ENCODE peak calls at places on chromosomes 1 and 21, in eight cellular contexts. B is AG04450; G is psoas muscle; S is WERI-Rb-1; U is BJ; Z is right atrium auricular region; X is IMR-90; V is CD8-positive, alpha-beta T cell. K is an unnamed sample.
A peak's percentile ranks its signal among the peaks of the same experiment; 100 is the strongest.

GRCh38 chr1:7039590-7039989 is 254.3 kb downstream of the CAMTA1 start:
- DNase-seq in B (no peak), G (no peak), S (no peak), U (no peak), Z (no peak), X (no peak), V (no peak), K (no peak)

GRCh38 chr1:162663589-162664030 is 31.3 kb downstream of the DDR2 start:
- DNase-seq in B (no peak), G (no peak), S (no peak), U (peak; percentile 66), Z (peak; percentile 63), X (peak; percentile 70), V (no peak), K (peak; percentile 83)

GRCh38 chr1:9872430-9873165 is 37.5 kb downstream of the CTNNBIP1 start:
- DNase-seq in B (peak; percentile 18), G (peak; percentile 80), S (peak; percentile 60), U (no peak), Z (no peak), X (peak; percentile 68), V (no peak), K (no peak)

GRCh38 chr1:42922687-42923366 is 35.8 kb downstream of the SLC2A1 start:
- DNase-seq in B (no peak), G (no peak), S (peak; percentile 85), U (peak; percentile 12), Z (no peak), X (peak; percentile 69), V (no peak), K (peak; percentile 66)

GRCh38 chr1:41838266-41838665 is 80.5 kb downstream of the HIVEP3 start:
- DNase-seq in B (no peak), G (no peak), S (no peak), U (no peak), Z (no peak), X (no peak), V (no peak), K (no peak)

GRCh38 chr1:111581166-111581565 is 38.4 kb upstream of the RAP1A start:
- DNase-seq in B (no peak), G (no peak), S (no peak), U (no peak), Z (no peak), X (no peak), V (no peak), K (no peak)

GRCh38 chr1:205225901-205226765 is 1.6 kb upstream of the TMCC2 start:
- DNase-seq in B (no peak), G (no peak), S (no peak), U (no peak), Z (no peak), X (no peak), V (no peak), K (no peak)

GRCh38 chr1:206581571-206581981 is 30.7 kb downstream of the EIF2D start:
- DNase-seq in B (no peak), G (no peak), S (no peak), U (no peak), Z (no peak), X (no peak), V (peak; percentile 52), K (no peak)

GRCh38 chr1:22494943-22495579 is 43.4 kb downstream of the ZBTB40 start:
- DNase-seq in B (no peak), G (no peak), S (no peak), U (no peak), Z (no peak), X (no peak), V (no peak), K (no peak)

GRCh38 chr1:203038217-203038741 is 12.0 kb downstream of the PPFIA4 start:
- DNase-seq in B (peak; percentile 24), G (peak; percentile 96), S (peak; percentile 9), U (no peak), Z (peak; percentile 77), X (peak; percentile 78), V (no peak), K (peak; percentile 24)

GRCh38 chr21:36661511-36662309 is 37.2 kb upstream of the SIM2 start:
- DNase-seq in B (no peak), G (no peak), S (peak; percentile 75), U (no peak), Z (no peak), X (peak; percentile 48), V (no peak), K (peak; percentile 23)

GRCh38 chr1:7113822-7114221 is 328.6 kb downstream of the CAMTA1 start:
- DNase-seq in B (no peak), G (no peak), S (no peak), U (no peak), Z (no peak), X (no peak), V (no peak), K (no peak)

GRCh38 chr1:225689882-225690459 is 37.0 kb upstream of the ENAH start:
- DNase-seq in B (no peak), G (no peak), S (no peak), U (no peak), Z (no peak), X (peak; percentile 24), V (no peak), K (no peak)

GRCh38 chr1:229258031-229258850 is 12.7 kb upstream of the RAB4A start:
- DNase-seq in B (peak; percentile 30), G (no peak), S (peak; percentile 30), U (no peak), Z (no peak), X (peak; percentile 72), V (peak; percentile 24), K (peak; percentile 57)

DNA sequence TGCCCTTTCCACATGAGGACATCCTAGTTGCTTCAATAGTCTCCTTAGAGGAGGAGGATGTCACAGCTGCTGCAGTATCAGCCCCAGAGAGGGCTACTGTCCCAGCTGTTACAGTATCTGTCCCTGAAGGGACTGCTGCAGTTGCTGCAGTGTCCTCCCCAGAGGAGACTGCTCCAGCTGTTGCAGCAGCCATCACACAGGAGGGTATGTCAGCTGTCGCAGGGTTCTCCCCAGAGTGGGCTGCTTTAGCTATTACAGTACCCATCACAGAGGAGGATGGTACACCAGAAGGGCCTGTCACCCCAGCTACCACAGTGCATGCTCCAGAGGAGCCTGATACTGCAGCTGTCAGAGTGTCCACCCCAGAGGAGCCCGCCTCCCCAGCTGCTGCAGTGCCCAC is 78.5 kb upstream of the BMP8A start:
- DNase-seq in B (no peak), G (no peak), S (no peak), U (no peak), Z (no peak), X (no peak), V (no peak), K (no peak)
- H3K4me3 ChIP-seq in B (peak overlapping the region; percentile 18), G (no peak overlapping the region), S (no peak overlapping the region), U (no peak overlapping the region), Z (no peak overlapping the region), X (no peak overlapping the region), V (no peak overlapping the region), K (peak overlapping the region; percentile 69)

GRCh38 chr1:113452921-113453770 is 62.8 kb downstream of the MAGI3 start:
- DNase-seq in B (no peak), G (no peak), S (peak; percentile 14), U (no peak), Z (no peak), X (peak; percentile 66), V (no peak), K (peak; percentile 26)
- TF ChIP-seq CTCF in B (peak; percentile 62), G (peak; percentile 43), S (peak; percentile 30), U (peak; percentile 51), Z (peak; percentile 50), X (peak; percentile 55), V (no peak), K (peak; percentile 64)

GRCh38 chr1:94926365-94926914 is 470 bp downstream of the CNN3 start:
- DNase-seq in B (no peak), G (peak; percentile 69), S (peak; percentile 64), U (no peak), Z (no peak), X (peak; percentile 53), V (no peak), K (no peak)
- H3K4me3 ChIP-seq in B (peak overlapping the region; percentile 87), G (peak overlapping the region; percentile 71), S (peak overlapping the region; percentile 77), U (peak overlapping the region; percentile 95), Z (peak overlapping the region; percentile 84), X (peak overlapping the region; percentile 63), V (peak overlapping the region; percentile 62), K (peak overlapping the region; percentile 96)

GRCh38 chr1:60848583-60849188 is 233.7 kb upstream of the NFIA start:
- DNase-seq in B (no peak), G (no peak), S (no peak), U (peak; percentile 16), Z (no peak), X (peak; percentile 38), V (no peak), K (peak; percentile 34)
- TF ChIP-seq CTCF in B (peak; percentile 63), G (peak; percentile 58), S (peak; percentile 32), U (peak; percentile 54), Z (peak; percentile 63), X (peak; percentile 58), V (no peak), K (peak; percentile 48)

GRCh38 chr1:110187139-110187890 is 22.8 kb upstream of the KCNC4 start:
- DNase-seq in B (no peak), G (peak; percentile 18), S (no peak), U (no peak), Z (no peak), X (no peak), V (no peak), K (no peak)
- H3K4me3 ChIP-seq in B (no peak overlapping the region), G (no peak overlapping the region), S (no peak overlapping the region), U (no peak overlapping the region), Z (no peak overlapping the region), X (no peak overlapping the region), V (no peak overlapping the region), K (no peak overlapping the region)

GRCh38 chr1:198350456-198350855 is 190.0 kb downstream of the ATP6V1G3 start:
- DNase-seq in B (no peak), G (no peak), S (no peak), U (no peak), Z (no peak), X (no peak), V (no peak), K (no peak)
- TF ChIP-seq CTCF in B (no peak), G (no peak), S (peak; percentile 7), U (no peak), Z (no peak), X (no peak), V (no peak), K (no peak)

DNA sequence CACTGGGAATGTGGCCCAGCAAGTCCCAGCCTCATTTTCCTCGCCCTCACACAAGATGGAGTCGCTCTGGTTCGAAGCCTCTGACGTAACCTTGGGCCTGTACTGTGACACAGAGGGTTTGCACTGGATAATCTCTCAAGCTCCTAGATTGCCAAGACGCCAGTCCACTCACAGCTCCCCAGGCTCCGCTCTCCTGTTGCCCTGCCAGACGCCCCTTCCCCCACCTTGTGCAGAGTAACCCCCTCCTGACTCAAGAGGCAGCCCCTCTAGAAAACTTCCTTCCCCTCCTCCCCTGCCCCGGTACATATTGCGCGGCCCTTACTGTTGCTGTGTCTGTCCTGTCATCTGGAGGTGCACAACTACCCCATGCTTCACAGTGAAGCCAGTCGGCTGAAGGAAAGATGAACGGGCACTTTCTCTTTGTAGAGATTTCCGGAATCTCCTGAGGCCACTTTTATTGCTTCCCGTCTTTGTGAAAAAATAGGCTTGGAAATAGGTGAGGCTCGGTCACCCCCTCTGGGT is 996 bp upstream of the KIAA1614 start:
- DNase-seq in B (no peak), G (no peak), S (no peak), U (no peak), Z (no peak), X (peak; percentile 19), V (no peak), K (no peak)
- H3K4me3 ChIP-seq in B (peak overlapping the region; percentile 64), G (peak overlapping the region; percentile 71), S (no peak overlapping the region), U (peak overlapping the region; percentile 65), Z (peak overlapping the region; percentile 73), X (peak overlapping the region; percentile 60), V (no peak overlapping the region), K (peak overlapping the region; percentile 46)

GRCh38 chr1:145720878-145721671 is 1.8 kb downstream of the CD160 start:
- DNase-seq in B (peak; percentile 29), G (peak; percentile 81), S (peak; percentile 87), U (no peak), Z (peak; percentile 71), X (peak; percentile 59), V (peak; percentile 55), K (no peak)
- TF ChIP-seq CTCF in B (peak; percentile 82), G (peak; percentile 96), S (peak; percentile 100), U (peak; percentile 94), Z (peak; percentile 98), X (peak; percentile 83), V (peak; percentile 89), K (peak; percentile 78)